ENCODE peak calls at places on chromosomes 7 and 10, in eight cellular contexts. D is thoracic aorta, C is mucosa of descending colon, K is RWPE1, X is bronchial epithelial cell, F is GM10248, A is PC-9, V is HCT116. Y is an unnamed sample.

GRCh38 chr7:805261-805660 is 27.0 kb upstream of the SUN1 start:
- DNase-seq in D (no peak), C (peak), K (no peak), X (no peak), F (no peak), A (no peak), V (no peak), Y (no peak)

GRCh38 chr10:1061930-1062769 is 6.0 kb downstream of the WDR37 start:
- DNase-seq in D (no peak), C (no peak), K (no peak), X (peak), F (no peak), A (no peak), V (no peak), Y (no peak)

GRCh38 chr10:122124808-122125207 is 135.8 kb downstream of the TACC2 start:
- DNase-seq in D (no peak), C (no peak), K (no peak), X (no peak), F (no peak), A (no peak), V (no peak), Y (no peak)

GRCh38 chr10:101075775-101076174 is 14.0 kb downstream of the KAZALD1 start:
- DNase-seq in D (no peak), C (no peak), K (no peak), X (no peak), F (no peak), A (no peak), V (no peak), Y (no peak)

GRCh38 chr10:69757553-69758309 is 44.0 kb upstream of the COL13A1 start:
- DNase-seq in D (no peak), C (no peak), K (no peak), X (no peak), F (no peak), A (no peak), V (no peak), Y (peak)

GRCh38 chr7:101155303-101155702 is 1.0 kb downstream of the AP1S1 start:
- DNase-seq in D (no peak), C (no peak), K (no peak), X (no peak), F (no peak), A (no peak), V (no peak), Y (no peak)

GRCh38 chr10:93115661-93116383 is 42.1 kb downstream of the CYP26A1 start:
- DNase-seq in D (peak), C (peak), K (peak), X (peak), F (peak), A (no peak), V (peak), Y (peak)

GRCh38 chr7:33933611-33934281 is 28.4 kb downstream of the BMPER start:
- DNase-seq in D (no peak), C (no peak), K (peak), X (peak), F (no peak), A (peak), V (no peak), Y (peak)

GRCh38 chr7:156732091-156732621 is 91.6 kb downstream of the RNF32 start:
- DNase-seq in D (no peak), C (no peak), K (no peak), X (no peak), F (no peak), A (no peak), V (no peak), Y (no peak)

GRCh38 chr10:78263521-78263988 is 229.9 kb downstream of the RPS24 start:
- DNase-seq in D (no peak), C (no peak), K (no peak), X (peak), F (no peak), A (no peak), V (no peak), Y (no peak)

GRCh38 chr10:42875792-42876191 is 93.2 kb downstream of the BMS1 start:
- DNase-seq in D (no peak), C (no peak), K (no peak), X (no peak), F (no peak), A (no peak), V (no peak), Y (no peak)

GRCh38 chr7:70457477-70458194 is 674.3 kb upstream of the GALNT17 start:
- DNase-seq in D (no peak), C (no peak), K (no peak), X (no peak), F (no peak), A (no peak), V (no peak), Y (no peak)

GRCh38 chr7:137953692-137954470 is 48.0 kb downstream of the CREB3L2 start:
- DNase-seq in D (no peak), C (no peak), K (peak), X (peak), F (no peak), A (peak), V (peak), Y (peak)

GRCh38 chr7:66443946-66444345 is 184.7 kb upstream of the KCTD7 start:
- DNase-seq in D (no peak), C (no peak), K (no peak), X (no peak), F (no peak), A (no peak), V (no peak), Y (no peak)

GRCh38 chr7:44257618-44258422 is 57.0 kb downstream of the YKT6 start:
- DNase-seq in D (peak), C (peak), K (peak), X (peak), F (peak), A (peak), V (no peak), Y (peak)

GRCh38 chr10:132353456-132354355 is 21.7 kb downstream of the LRRC27 start:
- DNase-seq in D (no peak), C (no peak), K (no peak), X (no peak), F (no peak), A (no peak), V (no peak), Y (no peak)

GRCh38 chr10:7515549-7515948 is 104.7 kb upstream of the SFMBT2 start:
- DNase-seq in D (no peak), C (no peak), K (no peak), X (no peak), F (no peak), A (no peak), V (no peak), Y (no peak)

GRCh38 chr10:104170610-104171269 is 48.8 kb downstream of the SFR1 start:
- DNase-seq in D (no peak), C (no peak), K (no peak), X (no peak), F (no peak), A (no peak), V (no peak), Y (no peak)

GRCh38 chr10:6228010-6228511 is 25.3 kb downstream of the PFKFB3 start:
- DNase-seq in D (no peak), C (no peak), K (no peak), X (no peak), F (no peak), A (no peak), V (no peak), Y (no peak)

GRCh38 chr7:104207348-104207730 is 474 bp downstream of the ORC5 start:
- DNase-seq in D (no peak), C (no peak), K (peak), X (peak), F (peak), A (no peak), V (no peak), Y (peak)

GRCh38 chr7:127802845-127803244 is 150.9 kb downstream of the SND1 start:
- DNase-seq in D (no peak), C (no peak), K (no peak), X (no peak), F (no peak), A (no peak), V (no peak), Y (no peak)

GRCh38 chr7:140667476-140667875 is 5.3 kb upstream of the ADCK2 start:
- DNase-seq in D (no peak), C (peak), K (no peak), X (no peak), F (no peak), A (peak), V (no peak), Y (no peak)

GRCh38 chr10:51700228-51700835 is 937 bp upstream of the CSTF2T start:
- DNase-seq in D (no peak), C (no peak), K (peak), X (peak), F (no peak), A (no peak), V (no peak), Y (peak)

GRCh38 chr7:154907651-154908620 is 95.0 kb downstream of the PAXIP1 start:
- DNase-seq in D (no peak), C (no peak), K (no peak), X (no peak), F (no peak), A (no peak), V (no peak), Y (no peak)

GRCh38 chr7:974172-974571 is 1.2 kb downstream of the COX19 start:
- DNase-seq in D (no peak), C (no peak), K (no peak), X (peak), F (no peak), A (peak), V (no peak), Y (peak)

GRCh38 chr7:156160811-156161210 is 348.5 kb upstream of the SHH start:
- DNase-seq in D (no peak), C (peak), K (no peak), X (no peak), F (no peak), A (no peak), V (peak), Y (peak)

GRCh38 chr7:94394399-94395140 is at the start of gene COL1A2:
- DNase-seq in D (peak), C (peak), K (peak), X (peak), F (peak), A (no peak), V (no peak), Y (no peak)

DNA sequence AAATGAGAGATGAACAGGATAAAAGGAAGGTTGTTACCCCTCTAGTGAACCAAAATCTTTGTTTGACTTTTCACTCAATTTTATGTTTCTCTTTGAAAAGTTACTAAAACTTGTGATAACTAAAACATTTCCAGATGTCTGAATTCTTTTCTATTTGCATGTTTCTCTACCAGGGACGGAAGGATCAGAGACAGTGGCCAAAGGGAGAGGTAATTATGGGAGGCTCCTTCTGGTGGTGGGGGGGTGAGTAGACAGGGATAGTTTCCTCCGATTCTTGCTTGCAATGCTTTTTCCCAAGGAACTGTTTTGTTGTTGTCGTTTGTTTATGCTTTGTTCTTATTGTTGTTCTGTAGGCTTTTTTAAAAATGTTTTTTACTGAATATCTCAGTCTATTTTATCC is 374.8 kb downstream of the INHBA start:
- DNase-seq in D (no peak), C (no peak), K (no peak), X (no peak), F (no peak), A (no peak), V (no peak), Y (no peak)
- TF ChIP-seq CTCF in D (no peak), C (no peak), K (no peak), X (no peak), F (no peak), A (no peak), V (no peak), Y (no peak)

GRCh38 chr7:50782376-50783208 is at the start of gene GRB10:
- DNase-seq in D (no peak), C (peak), K (no peak), X (no peak), F (no peak), A (no peak), V (no peak), Y (no peak)
- TF ChIP-seq CTCF in D (no peak), C (no peak), K (peak), X (peak), F (no peak), A (no peak), V (no peak), Y (peak)

GRCh38 chr7:2149672-2150444 is 82.9 kb downstream of the MAD1L1 start:
- DNase-seq in D (no peak), C (no peak), K (no peak), X (no peak), F (no peak), A (no peak), V (no peak), Y (no peak)

GRCh38 chr7:2145835-2146580 is 86.7 kb downstream of the MAD1L1 start:
- DNase-seq in D (no peak), C (no peak), K (no peak), X (no peak), F (no peak), A (no peak), V (no peak), Y (no peak)

GRCh38 chr7:2148814-2149213 is 83.9 kb downstream of the MAD1L1 start:
- DNase-seq in D (no peak), C (no peak), K (no peak), X (no peak), F (no peak), A (no peak), V (no peak), Y (no peak)

GRCh38 chr7:2146676-2147472 is 85.9 kb downstream of the MAD1L1 start:
- DNase-seq in D (no peak), C (no peak), K (no peak), X (no peak), F (no peak), A (no peak), V (no peak), Y (no peak)

GRCh38 chr7:2148189-2148588 is 84.6 kb downstream of the MAD1L1 start:
- DNase-seq in D (no peak), C (no peak), K (no peak), X (no peak), F (no peak), A (no peak), V (no peak), Y (no peak)
- TF ChIP-seq CTCF in D (no peak), C (no peak), K (no peak), X (no peak), F (no peak), A (no peak), V (peak), Y (no peak)

DNA sequence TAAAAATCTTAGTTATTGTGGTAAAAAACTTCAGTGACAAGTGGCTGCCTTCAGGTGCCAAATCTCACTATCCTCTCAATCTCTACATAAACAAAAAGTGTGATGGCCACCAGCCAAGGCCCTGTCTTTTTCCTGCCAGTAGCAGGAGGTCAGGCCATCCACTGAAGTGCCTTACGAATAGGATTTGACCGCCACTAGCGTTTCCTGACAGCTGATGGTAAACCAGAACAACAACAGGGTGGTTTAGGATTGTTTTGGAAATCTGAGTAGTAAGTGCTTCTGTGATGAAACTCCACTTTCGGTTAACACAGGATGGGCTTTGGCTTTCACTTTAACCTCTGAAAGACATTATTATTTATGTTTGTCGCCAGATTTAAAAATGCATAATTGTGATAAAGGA is 55.7 kb upstream of the OGDHL start:
- DNase-seq in D (no peak), C (no peak), K (no peak), X (no peak), F (no peak), A (no peak), V (no peak), Y (no peak)
- TF ChIP-seq CTCF in D (no peak), C (no peak), K (no peak), X (no peak), F (no peak), A (no peak), V (no peak), Y (no peak)

DNA sequence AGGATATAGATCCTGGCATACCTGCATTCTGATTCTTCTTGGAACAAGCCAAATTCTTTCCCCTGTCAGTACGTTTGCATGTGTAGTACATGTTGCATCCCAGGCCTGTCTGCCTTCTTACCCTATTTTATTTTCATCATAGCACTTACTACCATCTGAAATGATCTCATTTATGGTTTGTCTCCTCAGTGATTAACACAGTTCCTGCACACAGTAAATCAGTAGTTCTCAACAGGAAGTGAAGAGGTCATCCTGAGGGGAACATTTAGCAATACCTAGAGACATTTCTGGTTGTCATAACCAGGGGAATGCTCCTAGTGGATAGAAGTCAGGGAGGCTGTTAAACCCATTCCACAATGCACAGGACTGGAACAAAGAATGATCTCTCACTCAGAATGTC is 38.2 kb upstream of the SLC26A4 start:
- DNase-seq in D (no peak), C (no peak), K (peak), X (peak), F (no peak), A (peak), V (no peak), Y (peak)
- TF ChIP-seq CTCF in D (no peak), C (no peak), K (no peak), X (no peak), F (no peak), A (no peak), V (no peak), Y (no peak)

DNA sequence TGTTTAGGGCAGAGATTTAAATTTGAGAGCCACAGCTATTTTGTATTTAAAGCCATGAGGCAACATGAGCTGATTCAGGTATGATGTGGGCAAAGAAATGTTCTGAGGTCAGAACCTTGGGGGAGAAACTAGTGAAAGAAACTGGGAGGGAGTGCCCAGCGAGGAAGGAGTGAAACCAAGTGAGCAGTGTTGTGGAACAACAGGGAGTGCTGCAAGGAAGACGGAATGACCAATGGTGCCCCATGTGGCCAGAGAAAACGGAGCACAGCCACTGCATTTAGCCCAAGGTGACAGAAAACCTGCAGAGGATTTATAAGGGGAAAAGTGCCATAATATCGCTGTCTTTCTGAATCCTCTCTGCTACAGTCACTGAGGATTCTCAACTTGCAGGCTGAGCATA is 777.2 kb downstream of the CCSER2 start:
- DNase-seq in D (no peak), C (no peak), K (no peak), X (no peak), F (no peak), A (no peak), V (peak), Y (peak)
- TF ChIP-seq CTCF in D (no peak), C (no peak), K (no peak), X (no peak), F (no peak), A (no peak), V (no peak), Y (no peak)

GRCh38 chr7:2864999-2865670 is 21.0 kb upstream of the GNA12 start:
- DNase-seq in D (no peak), C (peak), K (peak), X (peak), F (peak), A (peak), V (peak), Y (peak)
- TF ChIP-seq CTCF in D (peak), C (peak), K (peak), X (peak), F (peak), A (peak), V (peak), Y (peak)